ENCODE peak calls at places on chromosome 22, in ten cellular contexts. H is amniotic epithelial cell; R is erythroblast; S is hypothalamus; V is RWPE1; M is NCI-H460; K is B cell; W is Right ventricle myocardium superior; Z is CD4-positive, alpha-beta memory T cell; U is GF-D8. E is an unnamed sample.
A peak's percentile ranks its signal among the peaks of the same experiment; 100 is the strongest.

GRCh38 chr22:44998296-44998695 is 11.5 kb downstream of the PHF21B start:
- DNase-seq in H (no peak), R (no peak), S (no peak), V (no peak), M (no peak), K (no peak), W (no peak), Z (no peak), U (no peak), E (no peak)

GRCh38 chr22:40231618-40232313 is 54.0 kb downstream of the TNRC6B start:
- DNase-seq in H (no peak), R (no peak), S (no peak), V (no peak), M (no peak), K (no peak), W (no peak), Z (no peak), U (no peak), E (no peak)

GRCh38 chr22:19970479-19971275 is 29.1 kb upstream of the TXNRD2 start:
- DNase-seq in H (peak; percentile 42), R (peak; percentile 85), S (peak; percentile 41), V (peak; percentile 50), M (peak; percentile 36), K (peak; percentile 94), W (peak; percentile 85), Z (peak; percentile 79), U (no peak), E (peak; percentile 89)

GRCh38 chr22:23177197-23177596 is 3.1 kb upstream of the BCR start:
- DNase-seq in H (no peak), R (no peak), S (no peak), V (no peak), M (no peak), K (no peak), W (no peak), Z (no peak), U (peak; percentile 59), E (peak; percentile 85)

GRCh38 chr22:26610072-26610958 is 7.5 kb downstream of the CRYBB1 start:
- DNase-seq in H (peak; percentile 24), R (no peak), S (no peak), V (peak; percentile 43), M (no peak), K (no peak), W (no peak), Z (peak; percentile 20), U (no peak), E (peak; percentile 40)

GRCh38 chr22:38706885-38707180 is 1.1 kb downstream of the GTPBP1 start:
- DNase-seq in H (no peak), R (no peak), S (no peak), V (no peak), M (no peak), K (no peak), W (no peak), Z (no peak), U (no peak), E (peak; percentile 42)

GRCh38 chr22:45007946-45008852 is 1.6 kb downstream of the PHF21B start:
- DNase-seq in H (no peak), R (peak; percentile 15), S (no peak), V (no peak), M (no peak), K (peak; percentile 60), W (no peak), Z (no peak), U (no peak), E (no peak)

GRCh38 chr22:17164392-17165024 is 5.4 kb upstream of the HDHD5 start:
- DNase-seq in H (no peak), R (no peak), S (no peak), V (no peak), M (no peak), K (no peak), W (no peak), Z (no peak), U (no peak), E (no peak)

GRCh38 chr22:31583861-31584485 is 78.0 kb downstream of the PISD start:
- DNase-seq in H (no peak), R (no peak), S (no peak), V (no peak), M (peak; percentile 49), K (no peak), W (no peak), Z (no peak), U (no peak), E (no peak)